ENCODE peak calls at places on chromosomes 6 and 20, in seven cellular contexts. One of them, this sample, is unnamed.

GRCh38 chr6:118203421-118204000 is 296.4 kb downstream of the SLC35F1 start:
- DNase-seq in fibroblast of pulmonary artery: no peak
- DNase-seq in psoas muscle: no peak
- DNase-seq in H1: no peak
- DNase-seq in thoracic aorta: no peak
- DNase-seq in AG10803: no peak
- DNase-seq in tibial artery: no peak
- DNase-seq in this sample: no peak

GRCh38 chr6:27139753-27140522 is 107.6 kb upstream of the PRSS16 start:
- DNase-seq in fibroblast of pulmonary artery: peak; percentile 18
- DNase-seq in psoas muscle: no peak
- DNase-seq in H1: peak; percentile 49
- DNase-seq in thoracic aorta: no peak
- DNase-seq in AG10803: no peak
- DNase-seq in tibial artery: no peak
- DNase-seq in this sample: peak; percentile 27

GRCh38 chr20:39897781-39898466 is 791.1 kb downstream of the MAFB start:
- DNase-seq in fibroblast of pulmonary artery: no peak
- DNase-seq in psoas muscle: no peak
- DNase-seq in H1: no peak
- DNase-seq in thoracic aorta: no peak
- DNase-seq in AG10803: peak; percentile 72
- DNase-seq in tibial artery: no peak
- DNase-seq in this sample: no peak

GRCh38 chr6:1619666-1620503 is 10.2 kb downstream of the FOXC1 start:
- DNase-seq in fibroblast of pulmonary artery: no peak
- DNase-seq in psoas muscle: no peak
- DNase-seq in H1: peak; percentile 83
- DNase-seq in thoracic aorta: no peak
- DNase-seq in AG10803: no peak
- DNase-seq in tibial artery: peak; percentile 86
- DNase-seq in this sample: no peak

GRCh38 chr6:154295733-154296132 is 60.9 kb downstream of the IPCEF1 start:
- DNase-seq in fibroblast of pulmonary artery: no peak
- DNase-seq in psoas muscle: no peak
- DNase-seq in H1: no peak
- DNase-seq in thoracic aorta: no peak
- DNase-seq in AG10803: no peak
- DNase-seq in tibial artery: no peak
- DNase-seq in this sample: no peak

GRCh38 chr6:169997187-169997929 is 245.9 kb downstream of the ERMARD start:
- DNase-seq in fibroblast of pulmonary artery: no peak
- DNase-seq in psoas muscle: no peak
- DNase-seq in H1: no peak
- DNase-seq in thoracic aorta: no peak
- DNase-seq in AG10803: no peak
- DNase-seq in tibial artery: no peak
- DNase-seq in this sample: no peak

GRCh38 chr20:60528141-60528540 is 569.9 kb downstream of the CDH26 start:
- DNase-seq in fibroblast of pulmonary artery: no peak
- DNase-seq in psoas muscle: no peak
- DNase-seq in H1: no peak
- DNase-seq in thoracic aorta: no peak
- DNase-seq in AG10803: peak; percentile 5
- DNase-seq in tibial artery: no peak
- DNase-seq in this sample: no peak

GRCh38 chr6:44064089-44064947 is 62.9 kb downstream of the MRPL14 start:
- DNase-seq in fibroblast of pulmonary artery: peak; percentile 99
- DNase-seq in psoas muscle: peak; percentile 64
- DNase-seq in H1: no peak
- DNase-seq in thoracic aorta: peak; percentile 43
- DNase-seq in AG10803: peak; percentile 90
- DNase-seq in tibial artery: peak; percentile 80
- DNase-seq in this sample: peak; percentile 95

GRCh38 chr20:31716818-31717477 is 5.7 kb downstream of the BCL2L1 start:
- DNase-seq in fibroblast of pulmonary artery: no peak
- DNase-seq in psoas muscle: no peak
- DNase-seq in H1: no peak
- DNase-seq in thoracic aorta: no peak
- DNase-seq in AG10803: no peak
- DNase-seq in tibial artery: peak; percentile 53
- DNase-seq in this sample: no peak

GRCh38 chr6:45574885-45575284 is 197.2 kb upstream of the SUPT3H start:
- DNase-seq in fibroblast of pulmonary artery: no peak
- DNase-seq in psoas muscle: no peak
- DNase-seq in H1: no peak
- DNase-seq in thoracic aorta: no peak
- DNase-seq in AG10803: no peak
- DNase-seq in tibial artery: no peak
- DNase-seq in this sample: no peak

GRCh38 chr6:166293731-166294584 is 14.2 kb downstream of the PRR18 start:
- DNase-seq in fibroblast of pulmonary artery: no peak
- DNase-seq in psoas muscle: no peak
- DNase-seq in H1: no peak
- DNase-seq in thoracic aorta: no peak
- DNase-seq in AG10803: no peak
- DNase-seq in tibial artery: no peak
- DNase-seq in this sample: no peak

GRCh38 chr6:145012039-145012662 is 723.2 kb downstream of the EPM2A start:
- DNase-seq in fibroblast of pulmonary artery: no peak
- DNase-seq in psoas muscle: no peak
- DNase-seq in H1: no peak
- DNase-seq in thoracic aorta: no peak
- DNase-seq in AG10803: no peak
- DNase-seq in tibial artery: no peak
- DNase-seq in this sample: peak; percentile 7

GRCh38 chr20:3068986-3069900 is 2.2 kb upstream of the OXT start:
- DNase-seq in fibroblast of pulmonary artery: no peak
- DNase-seq in psoas muscle: no peak
- DNase-seq in H1: no peak
- DNase-seq in thoracic aorta: no peak
- DNase-seq in AG10803: peak; percentile 23
- DNase-seq in tibial artery: no peak
- DNase-seq in this sample: no peak
- TF ChIP-seq CTCF in fibroblast of pulmonary artery: no peak
- TF ChIP-seq CTCF in psoas muscle: peak; percentile 43
- TF ChIP-seq CTCF in H1: peak; percentile 42
- TF ChIP-seq CTCF in thoracic aorta: no peak
- TF ChIP-seq CTCF in AG10803: no peak
- TF ChIP-seq CTCF in tibial artery: no peak
- TF ChIP-seq CTCF in this sample: no peak

GRCh38 chr6:168377856-168378832 is 58.6 kb upstream of the DACT2 start:
- DNase-seq in fibroblast of pulmonary artery: no peak
- DNase-seq in psoas muscle: peak; percentile 9
- DNase-seq in H1: no peak
- DNase-seq in thoracic aorta: no peak
- DNase-seq in AG10803: no peak
- DNase-seq in tibial artery: peak; percentile 31
- DNase-seq in this sample: no peak
- H3K4me3 ChIP-seq in fibroblast of pulmonary artery: no peak overlapping the region
- H3K4me3 ChIP-seq in psoas muscle: no peak overlapping the region
- H3K4me3 ChIP-seq in H1: no peak overlapping the region
- H3K4me3 ChIP-seq in thoracic aorta: peak overlapping the region; percentile 13
- H3K4me3 ChIP-seq in AG10803: no peak overlapping the region
- H3K4me3 ChIP-seq in tibial artery: peak overlapping the region; percentile 4
- H3K4me3 ChIP-seq in this sample: no peak overlapping the region

DNA sequence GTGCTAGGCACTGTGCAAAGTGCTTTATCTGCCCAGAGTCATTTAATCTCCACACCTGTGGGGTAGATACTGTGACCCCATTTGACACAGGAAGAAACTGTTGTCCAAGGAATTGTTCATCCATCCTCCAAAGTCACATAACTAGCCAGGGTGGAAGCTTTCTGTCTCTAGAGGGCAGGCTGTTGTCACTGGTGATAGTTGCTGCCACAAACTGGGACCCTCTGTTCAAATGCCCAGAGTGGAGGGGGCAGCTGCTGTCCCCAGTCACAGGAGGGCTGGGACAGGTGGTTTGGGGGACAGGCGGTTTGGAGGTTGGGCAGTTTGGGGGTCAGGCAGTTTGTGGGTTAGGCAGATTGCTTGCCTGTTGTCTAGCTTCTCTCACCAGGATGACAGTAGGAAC is 16.1 kb upstream of the TMEM242 start:
- DNase-seq in fibroblast of pulmonary artery: no peak
- DNase-seq in psoas muscle: no peak
- DNase-seq in H1: no peak
- DNase-seq in thoracic aorta: no peak
- DNase-seq in AG10803: no peak
- DNase-seq in tibial artery: no peak
- DNase-seq in this sample: no peak
- TF ChIP-seq CTCF in fibroblast of pulmonary artery: peak; percentile 7
- TF ChIP-seq CTCF in psoas muscle: no peak
- TF ChIP-seq CTCF in H1: peak; percentile 48
- TF ChIP-seq CTCF in thoracic aorta: no peak
- TF ChIP-seq CTCF in AG10803: no peak
- TF ChIP-seq CTCF in tibial artery: no peak
- TF ChIP-seq CTCF in this sample: peak; percentile 6

DNA sequence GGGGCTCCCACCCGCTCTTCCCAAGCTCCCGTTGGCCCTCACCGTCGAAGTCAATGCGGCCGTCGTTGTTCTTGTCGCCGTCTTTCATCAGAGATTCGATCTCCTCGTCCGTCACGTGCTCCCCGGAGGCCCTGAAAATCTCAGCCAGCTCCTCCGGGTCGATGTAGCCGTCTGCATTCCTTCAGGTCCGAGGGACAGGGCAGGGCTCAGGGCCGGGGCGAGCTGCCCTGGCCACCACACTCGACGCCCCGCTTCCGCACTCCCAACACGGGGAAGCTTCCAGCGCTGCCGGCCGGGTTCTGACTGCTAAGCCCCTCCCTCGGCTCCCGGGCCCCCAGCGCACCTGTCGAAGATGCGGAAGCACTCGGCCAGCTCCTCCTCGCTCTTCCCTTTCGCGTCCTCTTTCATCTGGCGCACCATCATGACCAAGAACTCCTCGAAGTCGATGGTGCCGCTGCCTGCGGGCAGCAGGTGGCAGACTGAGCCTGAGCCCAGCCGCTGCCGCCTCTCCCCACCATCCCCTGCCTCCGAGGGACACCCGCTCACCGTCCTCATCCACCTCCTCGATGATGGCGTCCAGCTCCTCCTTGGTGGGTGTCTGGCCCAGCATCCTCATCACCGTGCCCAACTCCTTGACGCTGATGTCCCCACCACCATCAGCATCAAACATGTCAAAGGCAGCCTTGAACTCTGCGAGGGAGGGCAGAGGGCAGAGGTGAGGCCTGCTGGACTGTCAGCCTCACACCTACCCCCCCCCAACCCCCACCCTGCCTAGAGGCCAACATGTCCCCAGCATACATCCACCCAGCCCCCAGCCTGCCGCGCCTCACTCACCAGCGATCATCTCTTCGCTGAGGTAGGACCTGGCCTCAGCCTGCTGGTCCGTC is 2.9 kb downstream of the TNNC2 start:
- DNase-seq in fibroblast of pulmonary artery: peak; percentile 56
- DNase-seq in psoas muscle: peak; percentile 65
- DNase-seq in H1: peak; percentile 77
- DNase-seq in thoracic aorta: no peak
- DNase-seq in AG10803: peak; percentile 43
- DNase-seq in tibial artery: peak; percentile 73
- DNase-seq in this sample: peak; percentile 39
- H3K4me3 ChIP-seq in fibroblast of pulmonary artery: no peak overlapping the region
- H3K4me3 ChIP-seq in psoas muscle: peak overlapping the region; percentile 81
- H3K4me3 ChIP-seq in H1: peak overlapping the region; percentile 5
- H3K4me3 ChIP-seq in thoracic aorta: peak overlapping the region; percentile 50
- H3K4me3 ChIP-seq in AG10803: no peak overlapping the region
- H3K4me3 ChIP-seq in tibial artery: peak overlapping the region; percentile 4
- H3K4me3 ChIP-seq in this sample: no peak overlapping the region

DNA sequence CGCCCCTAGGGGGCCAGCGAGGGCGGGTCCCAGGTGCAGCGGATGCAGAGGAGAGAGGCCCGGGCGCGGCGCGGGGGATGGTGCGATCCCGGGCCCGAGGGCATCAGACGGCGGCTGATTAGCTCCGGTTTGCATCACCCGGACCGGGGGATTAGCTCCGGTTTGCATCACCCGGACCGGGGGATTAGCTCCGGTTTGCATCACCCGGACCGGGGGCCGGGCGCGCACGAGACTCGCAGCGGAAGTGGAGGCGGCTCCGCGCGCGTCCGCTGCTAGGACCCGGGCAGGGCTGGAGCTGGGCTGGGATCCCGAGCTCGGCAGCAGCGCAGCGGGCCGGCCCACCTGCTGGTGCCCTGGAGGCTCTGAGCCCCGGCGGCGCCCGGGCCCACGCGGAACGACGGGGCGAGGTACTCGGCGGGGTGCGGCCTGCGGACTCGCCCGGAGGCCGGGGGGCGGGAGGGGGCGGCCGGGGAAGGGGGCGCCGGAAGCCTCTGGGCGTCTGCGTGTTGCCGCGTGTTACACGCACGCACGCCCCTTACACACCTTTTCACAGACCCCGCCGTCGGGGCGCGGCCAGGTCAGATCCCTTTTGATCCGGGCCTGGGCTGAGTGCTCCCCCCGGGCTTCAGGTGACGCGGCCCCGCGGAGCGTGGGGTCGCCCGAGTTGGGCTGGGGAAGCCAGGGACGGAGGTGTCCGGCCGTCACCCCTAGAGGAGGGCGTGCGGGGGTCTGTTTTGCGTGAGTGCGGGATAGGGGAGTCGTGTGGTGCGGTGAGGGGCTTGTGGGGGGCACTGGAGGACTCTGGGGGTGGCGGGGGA is 412 bp downstream of the TRIB3 start:
- DNase-seq in fibroblast of pulmonary artery: peak; percentile 69
- DNase-seq in psoas muscle: peak; percentile 62
- DNase-seq in H1: peak; percentile 86
- DNase-seq in thoracic aorta: no peak
- DNase-seq in AG10803: peak; percentile 86
- DNase-seq in tibial artery: no peak
- DNase-seq in this sample: peak; percentile 58
- TF ChIP-seq CTCF in fibroblast of pulmonary artery: peak; percentile 5
- TF ChIP-seq CTCF in psoas muscle: no peak
- TF ChIP-seq CTCF in H1: no peak
- TF ChIP-seq CTCF in thoracic aorta: no peak
- TF ChIP-seq CTCF in AG10803: peak; percentile 6
- TF ChIP-seq CTCF in tibial artery: no peak
- TF ChIP-seq CTCF in this sample: peak; percentile 6